ENCODE peak calls at places on chromosome 7, in six cellular contexts. V is RWPE1; A is CD8-positive, alpha-beta memory T cell; H is activated CD8-positive, alpha-beta T cell treated with anti-CD3 and anti-CD28 coated beads, Interleukin-2, amount 10 ng/mL, durations not matched to agents 7 days and 5 days; L is mucosa of descending colon; T is LoVo. I is an unnamed sample.

GRCh38 chr7:15692621-15693020 is 6.1 kb upstream of the MEOX2 start:
- DNase-seq in V (no peak), A (no peak), H (no peak), L (no peak), T (no peak), I (no peak)

GRCh38 chr7:155257482-155258232 is 40.0 kb upstream of the INSIG1 start:
- DNase-seq in V (peak; percentile 12), A (no peak), H (no peak), L (peak; percentile 63), T (peak; percentile 84), I (no peak)

GRCh38 chr7:19268737-19269136 is 123.5 kb upstream of the FERD3L start:
- DNase-seq in V (no peak), A (no peak), H (no peak), L (no peak), T (no peak), I (no peak)

GRCh38 chr7:157434701-157435100 is 97.9 kb downstream of the DNAJB6 start:
- DNase-seq in V (no peak), A (no peak), H (no peak), L (no peak), T (no peak), I (no peak)

GRCh38 chr7:26200113-26200443 is 468 bp downstream of the HNRNPA2B1 start:
- DNase-seq in V (peak; percentile 45), A (peak; percentile 79), H (peak; percentile 85), L (peak; percentile 83), T (peak; percentile 76), I (peak; percentile 77)

GRCh38 chr7:74479961-74480829 is 26.5 kb downstream of the GTF2IRD1 start:
- DNase-seq in V (peak; percentile 64), A (no peak), H (no peak), L (peak; percentile 80), T (no peak), I (peak; percentile 70)

GRCh38 chr7:58086871-58087535 is 637.0 kb downstream of the ZNF716 start:
- DNase-seq in V (no peak), A (no peak), H (no peak), L (peak; percentile 24), T (no peak), I (no peak)

GRCh38 chr7:135508853-135509588 is 881 bp downstream of the CNOT4 start:
- DNase-seq in V (peak; percentile 14), A (peak; percentile 30), H (peak; percentile 58), L (no peak), T (peak; percentile 44), I (peak; percentile 33)

GRCh38 chr7:158006841-158007696 is 580.6 kb downstream of the PTPRN2 start:
- DNase-seq in V (no peak), A (no peak), H (no peak), L (no peak), T (no peak), I (no peak)

GRCh38 chr7:142066536-142066935 is 45.0 kb upstream of the MGAM2 start:
- DNase-seq in V (no peak), A (no peak), H (no peak), L (no peak), T (no peak), I (no peak)

GRCh38 chr7:108002726-108003590 is at the start of gene LAMB1:
- DNase-seq in V (peak; percentile 82), A (no peak), H (no peak), L (peak; percentile 85), T (peak; percentile 83), I (peak; percentile 84)

GRCh38 chr7:55432937-55433784 is 68.0 kb downstream of the LANCL2 start:
- DNase-seq in V (peak; percentile 79), A (peak; percentile 26), H (peak; percentile 34), L (no peak), T (peak; percentile 33), I (peak; percentile 46)

GRCh38 chr7:37683263-37684120 is at the start of gene GPR141:
- DNase-seq in V (no peak), A (no peak), H (no peak), L (no peak), T (no peak), I (no peak)

GRCh38 chr7:140564643-140565042 is 76.0 kb downstream of the DENND2A start:
- DNase-seq in V (peak; percentile 58), A (no peak), H (no peak), L (no peak), T (no peak), I (peak; percentile 87)

GRCh38 chr7:152522551-152522950 is 86.7 kb upstream of the KMT2C start:
- DNase-seq in V (no peak), A (no peak), H (no peak), L (no peak), T (no peak), I (no peak)

GRCh38 chr7:1369856-1370657 is 89.2 kb downstream of the MICALL2 start:
- DNase-seq in V (no peak), A (no peak), H (no peak), L (peak; percentile 27), T (no peak), I (no peak)

GRCh38 chr7:108402865-108403264 is 53.4 kb downstream of the NRCAM start:
- DNase-seq in V (no peak), A (no peak), H (no peak), L (no peak), T (no peak), I (no peak)

GRCh38 chr7:102912742-102913141 is at the start of gene LRRC17:
- DNase-seq in V (no peak), A (no peak), H (no peak), L (no peak), T (no peak), I (no peak)

GRCh38 chr7:23012797-23013714 is 874 bp downstream of the HYCC1 start:
- DNase-seq in V (no peak), A (no peak), H (peak; percentile 35), L (peak; percentile 60), T (no peak), I (peak; percentile 25)

GRCh38 chr7:136617176-136617575 is 251.3 kb upstream of the CHRM2 start:
- DNase-seq in V (no peak), A (no peak), H (no peak), L (no peak), T (no peak), I (no peak)

GRCh38 chr7:98470131-98470985 is 69.5 kb upstream of the BAIAP2L1 start:
- DNase-seq in V (peak; percentile 74), A (no peak), H (peak; percentile 26), L (peak; percentile 74), T (peak; percentile 50), I (peak; percentile 46)

GRCh38 chr7:133645870-133646492 is 393.1 kb downstream of the EXOC4 start:
- DNase-seq in V (no peak), A (no peak), H (no peak), L (no peak), T (no peak), I (no peak)

GRCh38 chr7:87216701-87217508 is 2.6 kb downstream of the TMEM243 start:
- DNase-seq in V (no peak), A (peak; percentile 64), H (peak; percentile 61), L (no peak), T (no peak), I (peak; percentile 82)

GRCh38 chr7:98559958-98560357 is 57.1 kb upstream of the NPTX2 start:
- DNase-seq in V (peak; percentile 66), A (no peak), H (no peak), L (no peak), T (no peak), I (no peak)

GRCh38 chr7:99971242-99971641 is 4.6 kb downstream of the AZGP1 start:
- DNase-seq in V (no peak), A (no peak), H (no peak), L (no peak), T (no peak), I (no peak)

GRCh38 chr7:134364619-134365037 is 47.9 kb upstream of the SLC35B4 start:
- DNase-seq in V (peak; percentile 61), A (no peak), H (no peak), L (no peak), T (peak; percentile 89), I (peak; percentile 63)

GRCh38 chr7:107228291-107228690 is 59.5 kb downstream of the HBP1 start:
- DNase-seq in V (no peak), A (no peak), H (no peak), L (no peak), T (no peak), I (no peak)

GRCh38 chr7:1060315-1061080 is 16.2 kb downstream of the GPR146 start:
- DNase-seq in V (no peak), A (no peak), H (no peak), L (peak; percentile 48), T (no peak), I (no peak)

I was measured in Caki2.